ENCODE peak calls at places on chromosome 18, in eight cellular contexts. One of them, this sample, is unnamed.

GRCh38 chr18:13376298-13376840 is 157.8 kb downstream of the LDLRAD4 start:
- DNase-seq in nucleus accumbens: no peak
- DNase-seq in psoas muscle: no peak
- DNase-seq in substantia nigra: no peak
- DNase-seq in T follicular helper cell: peak; percentile 47
- DNase-seq in neural crest cell: no peak
- DNase-seq in hypothalamus: no peak
- DNase-seq in GM03348: no peak
- DNase-seq in this sample: no peak

GRCh38 chr18:70442933-70443332 is 154.1 kb downstream of the SOCS6 start:
- DNase-seq in nucleus accumbens: no peak
- DNase-seq in psoas muscle: no peak
- DNase-seq in substantia nigra: no peak
- DNase-seq in T follicular helper cell: no peak
- DNase-seq in neural crest cell: no peak
- DNase-seq in hypothalamus: no peak
- DNase-seq in GM03348: no peak
- DNase-seq in this sample: no peak

GRCh38 chr18:3703732-3704176 is 253.8 kb downstream of the TGIF1 start:
- DNase-seq in nucleus accumbens: no peak
- DNase-seq in psoas muscle: peak; percentile 28
- DNase-seq in substantia nigra: peak; percentile 33
- DNase-seq in T follicular helper cell: no peak
- DNase-seq in neural crest cell: peak; percentile 56
- DNase-seq in hypothalamus: no peak
- DNase-seq in GM03348: peak; percentile 82
- DNase-seq in this sample: no peak

GRCh38 chr18:36191286-36191685 is 4.0 kb downstream of the MOCOS start:
- DNase-seq in nucleus accumbens: no peak
- DNase-seq in psoas muscle: no peak
- DNase-seq in substantia nigra: no peak
- DNase-seq in T follicular helper cell: no peak
- DNase-seq in neural crest cell: no peak
- DNase-seq in hypothalamus: no peak
- DNase-seq in GM03348: no peak
- DNase-seq in this sample: no peak

GRCh38 chr18:68177807-68178702 is 536.9 kb downstream of the TMX3 start:
- DNase-seq in nucleus accumbens: no peak
- DNase-seq in psoas muscle: no peak
- DNase-seq in substantia nigra: no peak
- DNase-seq in T follicular helper cell: no peak
- DNase-seq in neural crest cell: no peak
- DNase-seq in hypothalamus: no peak
- DNase-seq in GM03348: peak; percentile 73
- DNase-seq in this sample: no peak

GRCh38 chr18:47997338-47997780 is 66.9 kb upstream of the SMAD2 start:
- DNase-seq in nucleus accumbens: no peak
- DNase-seq in psoas muscle: no peak
- DNase-seq in substantia nigra: no peak
- DNase-seq in T follicular helper cell: no peak
- DNase-seq in neural crest cell: no peak
- DNase-seq in hypothalamus: no peak
- DNase-seq in GM03348: no peak
- DNase-seq in this sample: no peak

GRCh38 chr18:59908790-59909189 is 9.0 kb downstream of the PMAIP1 start:
- DNase-seq in nucleus accumbens: no peak
- DNase-seq in psoas muscle: no peak
- DNase-seq in substantia nigra: no peak
- DNase-seq in T follicular helper cell: no peak
- DNase-seq in neural crest cell: no peak
- DNase-seq in hypothalamus: no peak
- DNase-seq in GM03348: no peak
- DNase-seq in this sample: no peak

GRCh38 chr18:12420831-12421421 is 13.2 kb downstream of the PRELID3A start:
- DNase-seq in nucleus accumbens: no peak
- DNase-seq in psoas muscle: no peak
- DNase-seq in substantia nigra: peak; percentile 26
- DNase-seq in T follicular helper cell: no peak
- DNase-seq in neural crest cell: peak; percentile 43
- DNase-seq in hypothalamus: peak; percentile 16
- DNase-seq in GM03348: peak; percentile 48
- DNase-seq in this sample: no peak

GRCh38 chr18:10482985-10483949 is 28.8 kb downstream of the APCDD1 start:
- DNase-seq in nucleus accumbens: no peak
- DNase-seq in psoas muscle: no peak
- DNase-seq in substantia nigra: no peak
- DNase-seq in T follicular helper cell: no peak
- DNase-seq in neural crest cell: no peak
- DNase-seq in hypothalamus: no peak
- DNase-seq in GM03348: no peak
- DNase-seq in this sample: no peak

GRCh38 chr18:75408554-75409506 is 18.7 kb downstream of the SMIM21 start:
- DNase-seq in nucleus accumbens: no peak
- DNase-seq in psoas muscle: no peak
- DNase-seq in substantia nigra: no peak
- DNase-seq in T follicular helper cell: no peak
- DNase-seq in neural crest cell: no peak
- DNase-seq in hypothalamus: no peak
- DNase-seq in GM03348: peak; percentile 88
- DNase-seq in this sample: no peak

GRCh38 chr18:12079504-12080237 is 14.0 kb upstream of the ANKRD62 start:
- DNase-seq in nucleus accumbens: no peak
- DNase-seq in psoas muscle: no peak
- DNase-seq in substantia nigra: no peak
- DNase-seq in T follicular helper cell: no peak
- DNase-seq in neural crest cell: no peak
- DNase-seq in hypothalamus: no peak
- DNase-seq in GM03348: peak; percentile 33
- DNase-seq in this sample: no peak

GRCh38 chr18:25743661-25744151 is 346.7 kb downstream of the SS18 start:
- DNase-seq in nucleus accumbens: no peak
- DNase-seq in psoas muscle: no peak
- DNase-seq in substantia nigra: no peak
- DNase-seq in T follicular helper cell: no peak
- DNase-seq in neural crest cell: no peak
- DNase-seq in hypothalamus: no peak
- DNase-seq in GM03348: no peak
- DNase-seq in this sample: no peak

This sample was measured in naive thymus-derived CD8-positive, alpha-beta T cell.